ENCODE peak calls at places on chromosomes 16 and 17, in six cellular contexts. Q is neuronal stem cell; Y is CD4-positive, CD25-positive, alpha-beta regulatory T cell; D is dorsolateral prefrontal cortex; F is lung; B is AG10803. M is an unnamed sample.

GRCh38 chr16:15575293-15576049 is 67.5 kb downstream of the MARF1 start:
- DNase-seq in Q (no peak), Y (no peak), D (no peak), F (no peak), B (no peak), M (no peak)

GRCh38 chr16:87380403-87380802 is 3.2 kb downstream of the FBXO31 start:
- DNase-seq in Q (no peak), Y (no peak), D (no peak), F (no peak), B (no peak), M (no peak)

GRCh38 chr16:66560107-66560506 is 6.1 kb upstream of the CMTM1 start:
- DNase-seq in Q (no peak), Y (no peak), D (no peak), F (no peak), B (no peak), M (no peak)

GRCh38 chr16:75383141-75383540 is 50.2 kb downstream of the CFDP1 start:
- DNase-seq in Q (no peak), Y (no peak), D (no peak), F (no peak), B (no peak), M (no peak)

GRCh38 chr17:4635823-4636375 is 5.6 kb downstream of the ALOX15 start:
- DNase-seq in Q (no peak), Y (no peak), D (no peak), F (no peak), B (no peak), M (no peak)

GRCh38 chr16:80208015-80208414 is 332.8 kb upstream of the DYNLRB2 start:
- DNase-seq in Q (no peak), Y (no peak), D (no peak), F (no peak), B (no peak), M (no peak)

GRCh38 chr17:58694826-58695225 is 2.4 kb downstream of the RAD51C start:
- DNase-seq in Q (no peak), Y (no peak), D (no peak), F (no peak), B (no peak), M (no peak)

GRCh38 chr17:73476890-73477350 is 165.1 kb upstream of the CDC42EP4 start:
- DNase-seq in Q (no peak), Y (no peak), D (no peak), F (no peak), B (no peak), M (no peak)

GRCh38 chr16:65249768-65250167 is 127.9 kb upstream of the CDH11 start:
- DNase-seq in Q (no peak), Y (no peak), D (no peak), F (peak), B (peak), M (no peak)

GRCh38 chr17:43721537-43722268 is 36.9 kb downstream of the SOST start:
- DNase-seq in Q (no peak), Y (no peak), D (no peak), F (no peak), B (peak), M (no peak)

GRCh38 chr16:31700530-31701388 is 172.8 kb upstream of the ZNF267 start:
- DNase-seq in Q (peak), Y (peak), D (peak), F (peak), B (peak), M (no peak)

GRCh38 chr17:81058263-81058871 is 23.4 kb downstream of the BAIAP2 start:
- DNase-seq in Q (no peak), Y (no peak), D (no peak), F (no peak), B (no peak), M (no peak)

GRCh38 chr16:67685388-67686112 is 18.9 kb downstream of the C16orf86 start:
- DNase-seq in Q (no peak), Y (no peak), D (no peak), F (no peak), B (no peak), M (no peak)

GRCh38 chr17:14803781-14804180 is 461.3 kb downstream of the PMP22 start:
- DNase-seq in Q (no peak), Y (no peak), D (no peak), F (no peak), B (peak), M (no peak)

GRCh38 chr16:26605872-26606271 is 460.9 kb upstream of the C16orf82 start:
- DNase-seq in Q (no peak), Y (peak), D (no peak), F (no peak), B (no peak), M (no peak)

GRCh38 chr16:65422934-65423333 is 301.1 kb upstream of the CDH11 start:
- DNase-seq in Q (no peak), Y (no peak), D (no peak), F (no peak), B (no peak), M (no peak)

GRCh38 chr17:9943343-9943742 is 38.3 kb upstream of the RCVRN start:
- DNase-seq in Q (no peak), Y (no peak), D (no peak), F (no peak), B (no peak), M (no peak)

GRCh38 chr17:48031966-48032365 is 5.6 kb downstream of the COPZ2 start:
- DNase-seq in Q (no peak), Y (no peak), D (no peak), F (no peak), B (no peak), M (no peak)

GRCh38 chr16:67378642-67379041 is 14.7 kb downstream of the TPPP3 start:
- DNase-seq in Q (no peak), Y (no peak), D (no peak), F (no peak), B (no peak), M (no peak)

GRCh38 chr16:65121870-65122723 is at the start of gene CDH11:
- DNase-seq in Q (peak), Y (no peak), D (peak), F (peak), B (peak), M (peak)

GRCh38 chr17:15380447-15380846 is 39.0 kb upstream of the TEKT3 start:
- DNase-seq in Q (no peak), Y (no peak), D (no peak), F (no peak), B (no peak), M (no peak)

GRCh38 chr16:50273888-50274770 is 7.8 kb downstream of the ADCY7 start:
- DNase-seq in Q (no peak), Y (peak), D (no peak), F (no peak), B (no peak), M (no peak)

GRCh38 chr16:74448990-74449389 is 27.7 kb upstream of the CLEC18B start:
- DNase-seq in Q (no peak), Y (no peak), D (no peak), F (peak), B (peak), M (peak)

GRCh38 chr17:55434721-55435120 is 13.1 kb upstream of the MMD start:
- DNase-seq in Q (no peak), Y (no peak), D (no peak), F (no peak), B (no peak), M (no peak)

GRCh38 chr17:47763913-47764582 is 31.0 kb downstream of the TBX21 start:
- DNase-seq in Q (no peak), Y (no peak), D (no peak), F (no peak), B (no peak), M (no peak)

GRCh38 chr16:28163699-28164584 is 47.8 kb downstream of the XPO6 start:
- DNase-seq in Q (no peak), Y (no peak), D (no peak), F (no peak), B (peak), M (peak)

GRCh38 chr16:89691231-89691985 is 4.9 kb downstream of the CDK10 start:
- DNase-seq in Q (no peak), Y (no peak), D (no peak), F (no peak), B (no peak), M (no peak)

GRCh38 chr17:57114085-57114673 is 29.1 kb downstream of the AKAP1 start:
- DNase-seq in Q (peak), Y (peak), D (peak), F (no peak), B (peak), M (no peak)

GRCh38 chr16:88303890-88304819 is 78.6 kb upstream of the ZNF469 start:
- DNase-seq in Q (no peak), Y (no peak), D (no peak), F (peak), B (peak), M (peak)

GRCh38 chr16:70602831-70603230 is 43.5 kb upstream of the IL34 start:
- DNase-seq in Q (no peak), Y (no peak), D (no peak), F (no peak), B (no peak), M (no peak)

GRCh38 chr16:18983565-18984424 is at the start of gene TMC7:
- DNase-seq in Q (peak), Y (peak), D (peak), F (peak), B (peak), M (no peak)

GRCh38 chr17:79983456-79983855 is 52.2 kb downstream of the TBC1D16 start:
- DNase-seq in Q (no peak), Y (no peak), D (peak), F (no peak), B (no peak), M (no peak)

GRCh38 chr17:13541032-13541480 is 60.7 kb downstream of the HS3ST3A1 start:
- DNase-seq in Q (no peak), Y (no peak), D (no peak), F (no peak), B (peak), M (peak)

GRCh38 chr16:50282010-50282538 is 15.7 kb downstream of the ADCY7 start:
- DNase-seq in Q (no peak), Y (peak), D (no peak), F (peak), B (peak), M (no peak)

GRCh38 chr16:2470603-2471015 is 488 bp upstream of the NTN3 start:
- DNase-seq in Q (no peak), Y (no peak), D (no peak), F (no peak), B (no peak), M (no peak)

GRCh38 chr17:3003401-3004149 is 59.8 kb downstream of the OR1D5 start:
- DNase-seq in Q (no peak), Y (no peak), D (no peak), F (peak), B (no peak), M (no peak)

GRCh38 chr17:41666336-41666680 is 22.4 kb upstream of the EIF1 start:
- DNase-seq in Q (peak), Y (peak), D (no peak), F (no peak), B (peak), M (no peak)

DNA sequence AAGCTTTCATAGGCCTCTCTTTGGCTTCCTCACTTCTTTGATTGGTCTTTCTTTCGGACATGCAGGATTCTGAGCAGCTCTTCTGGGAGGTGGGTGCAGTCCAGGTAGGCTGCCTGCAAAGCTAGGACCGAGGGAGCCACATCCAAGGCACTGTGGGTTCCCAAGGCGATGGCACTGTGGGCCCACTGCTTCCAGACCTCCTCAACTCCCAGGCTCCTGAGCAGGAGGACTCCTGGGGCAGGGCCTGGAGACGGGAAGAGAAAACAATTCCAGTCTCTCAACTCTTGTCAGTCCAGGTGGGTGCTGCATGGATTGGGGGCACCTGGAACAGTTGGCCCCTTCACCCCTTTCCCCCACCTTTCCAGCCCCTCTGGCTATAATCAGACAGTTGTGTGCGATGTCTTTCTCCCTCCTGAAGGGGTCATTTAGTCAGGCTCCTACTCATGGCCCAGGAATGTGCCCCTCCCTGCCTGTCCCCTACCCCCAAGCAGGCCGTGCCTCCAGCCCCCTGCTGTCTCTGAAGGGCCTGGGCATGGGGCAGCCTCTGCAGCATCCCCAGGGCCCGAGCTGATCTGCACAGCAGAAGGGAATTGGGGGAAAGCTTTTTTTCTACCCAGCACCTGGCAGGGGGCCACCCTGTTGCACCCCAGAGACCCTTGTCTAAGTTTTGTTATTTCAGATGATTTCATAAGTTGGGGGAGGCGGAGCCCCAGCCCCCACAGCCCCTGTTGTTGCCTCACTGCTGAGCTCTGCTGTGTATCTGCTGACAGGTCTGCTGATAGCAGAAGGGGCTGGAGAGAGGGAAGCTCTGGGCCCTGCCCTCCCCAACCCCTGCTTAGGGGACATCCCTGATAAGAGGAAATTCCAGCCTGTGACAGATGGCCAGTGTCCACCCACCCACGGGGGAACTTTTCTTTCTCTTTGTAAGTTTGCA is 330.3 kb downstream of the SEC14L1 start:
- DNase-seq in Q (no peak), Y (no peak), D (no peak), F (no peak), B (no peak), M (no peak)
- H3K4me3 ChIP-seq in Q (no peak), Y (peak), D (no peak), F (no peak), B (no peak), M (no peak)

DNA sequence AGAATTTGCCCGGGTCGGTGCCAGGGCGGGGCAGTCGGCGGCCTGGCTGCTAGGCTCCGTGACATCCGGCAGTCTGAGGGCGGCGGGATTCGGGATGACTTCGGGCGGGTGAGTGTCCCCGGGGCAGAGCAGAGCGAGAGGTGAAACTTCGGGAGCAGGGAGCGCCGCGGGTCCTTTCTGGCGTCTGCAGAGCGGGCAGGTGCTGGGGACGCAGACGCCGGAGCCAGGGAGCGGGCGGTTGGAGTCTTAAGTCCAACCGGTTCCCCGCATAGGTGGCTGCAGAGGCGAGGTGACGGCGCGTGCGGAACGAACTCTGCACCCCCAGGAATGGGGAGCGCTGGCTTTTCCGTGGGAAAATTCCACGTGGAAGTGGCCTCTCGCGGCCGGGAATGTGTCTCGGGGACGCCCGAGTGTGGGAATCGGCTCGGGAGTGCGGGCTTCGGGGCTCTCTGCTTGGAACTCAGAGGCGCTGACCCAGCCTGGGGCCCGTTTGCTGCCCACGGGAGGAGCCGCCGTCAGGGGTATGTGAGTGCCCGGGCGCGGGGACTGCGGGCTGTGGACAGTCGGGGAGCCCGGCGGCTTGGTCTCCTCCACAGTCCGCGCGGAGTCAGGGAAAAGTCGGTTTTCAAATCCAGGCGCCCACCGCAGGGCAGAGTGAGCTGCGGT is at the start of gene B4GALNT2:
- DNase-seq in Q (no peak), Y (peak), D (no peak), F (no peak), B (no peak), M (no peak)
- H3K4me3 ChIP-seq in Q (peak), Y (no peak), D (peak), F (no peak), B (peak), M (peak)

GRCh38 chr17:64781013-64781392 is 118.9 kb upstream of the SMURF2 start:
- DNase-seq in Q (no peak), Y (peak), D (no peak), F (no peak), B (no peak), M (no peak)

GRCh38 chr17:64781394-64781793 is 119.3 kb upstream of the SMURF2 start:
- DNase-seq in Q (no peak), Y (peak), D (no peak), F (peak), B (no peak), M (no peak)

GRCh38 chr17:64781810-64782555 is 119.9 kb upstream of the SMURF2 start:
- DNase-seq in Q (no peak), Y (no peak), D (no peak), F (no peak), B (no peak), M (no peak)

GRCh38 chr17:64779344-64780095 is 117.4 kb upstream of the SMURF2 start:
- DNase-seq in Q (no peak), Y (no peak), D (no peak), F (no peak), B (no peak), M (no peak)

GRCh38 chr17:64780096-64781012 is 118.2 kb upstream of the SMURF2 start:
- DNase-seq in Q (no peak), Y (peak), D (no peak), F (peak), B (no peak), M (no peak)
- H3K4me3 ChIP-seq in Q (peak), Y (no peak), D (peak), F (peak), B (peak), M (peak)

DNA sequence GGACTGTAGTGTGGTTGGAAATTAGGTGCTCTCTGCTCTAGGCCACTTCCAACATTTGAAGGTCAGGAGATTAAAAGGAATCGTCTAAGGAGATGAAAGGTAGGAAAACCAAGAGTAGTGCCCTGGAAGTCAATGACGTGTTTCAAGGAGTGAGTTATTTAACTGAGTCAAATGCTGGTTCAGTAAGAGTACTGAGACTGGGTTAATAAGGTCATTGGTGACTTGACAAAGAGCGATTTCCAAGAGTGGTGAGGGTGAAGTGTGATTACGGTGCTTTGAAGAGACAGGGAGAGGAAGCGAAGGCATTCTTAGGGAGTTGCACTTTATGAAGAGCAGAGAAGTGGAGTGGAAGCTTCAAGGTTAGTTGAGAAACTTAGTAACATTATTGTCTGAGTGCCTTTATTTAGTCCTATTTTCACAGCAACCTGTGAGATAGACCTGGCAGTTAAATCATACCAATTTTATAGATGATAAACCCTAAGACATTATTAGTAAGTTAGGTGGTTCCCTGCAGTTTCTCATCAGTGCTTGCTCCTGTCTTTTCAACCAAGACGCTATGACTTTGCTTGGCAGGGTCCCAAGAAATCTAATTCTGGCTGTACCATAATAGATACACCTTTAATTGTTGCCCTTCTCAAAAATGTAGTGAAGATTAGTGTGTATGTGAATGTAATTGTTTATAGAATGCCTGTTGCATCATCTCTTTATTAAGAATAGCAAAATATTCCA is 5.9 kb downstream of the ZNF207 start:
- DNase-seq in Q (no peak), Y (no peak), D (no peak), F (no peak), B (no peak), M (no peak)
- H3K4me3 ChIP-seq in Q (no peak), Y (peak), D (no peak), F (no peak), B (no peak), M (no peak)

GRCh38 chr17:82830249-82830661 is 9.6 kb downstream of the ZNF750 start:
- DNase-seq in Q (no peak), Y (no peak), D (peak), F (no peak), B (no peak), M (no peak)
- H3K4me3 ChIP-seq in Q (peak), Y (no peak), D (peak), F (no peak), B (no peak), M (no peak)

GRCh38 chr17:21369395-21369794 is 6.8 kb upstream of the KCNJ12 start:
- DNase-seq in Q (no peak), Y (no peak), D (no peak), F (no peak), B (no peak), M (no peak)
- H3K4me3 ChIP-seq in Q (no peak), Y (no peak), D (no peak), F (no peak), B (no peak), M (no peak)

DNA sequence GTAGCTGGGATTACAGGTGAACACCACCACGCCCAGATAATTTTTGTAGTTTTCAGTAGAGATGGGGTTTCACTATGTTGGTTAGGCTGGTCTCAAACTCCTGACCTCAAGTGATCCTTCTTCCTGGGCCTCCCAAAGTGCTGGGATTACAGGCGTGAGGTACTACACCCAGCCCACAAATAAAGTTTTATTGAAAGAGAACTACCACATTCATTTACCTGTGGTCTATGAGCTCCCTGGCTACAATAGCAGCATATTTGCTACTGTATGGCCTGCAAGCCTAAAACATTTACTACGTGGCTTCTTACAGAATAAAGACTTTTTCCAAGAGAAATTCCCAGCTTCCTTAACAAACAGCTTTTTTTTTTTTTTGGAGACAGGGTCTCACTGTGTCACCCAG is 3.4 kb downstream of the METTL9 start:
- DNase-seq in Q (no peak), Y (no peak), D (no peak), F (no peak), B (no peak), M (no peak)
- H3K4me3 ChIP-seq in Q (no peak), Y (no peak), D (no peak), F (no peak), B (no peak), M (no peak)